ENCODE peak calls at places on chromosomes 6 and 20, in seven cellular contexts. T is heart right ventricle, M is uterus, V is aorta, L is testis, E is body of pancreas, R is endothelial cell of umbilical vein. J is an unnamed sample.
A peak's percentile ranks its signal among the peaks of the same experiment; 100 is the strongest.

GRCh38 chr6:73388800-73389512 is 5.7 kb upstream of the DDX43 start:
- DNase-seq in T (peak; percentile 39), M (peak; percentile 26), V (peak; percentile 83), L (peak; percentile 63), E (peak; percentile 53), R (peak; percentile 64), J (peak; percentile 54)

GRCh38 chr20:56875052-56875663 is 246.1 kb downstream of the TFAP2C start:
- DNase-seq in T (no peak), M (no peak), V (no peak), L (no peak), E (no peak), R (no peak), J (no peak)

GRCh38 chr6:35576647-35577046 is 64.0 kb upstream of the TULP1 start:
- DNase-seq in T (no peak), M (no peak), V (no peak), L (no peak), E (no peak), R (no peak), J (no peak)

GRCh38 chr6:131250121-131250520 is 114.9 kb downstream of the AKAP7 start:
- DNase-seq in T (peak; percentile 31), M (peak; percentile 16), V (peak; percentile 73), L (peak; percentile 72), E (peak; percentile 57), R (peak; percentile 57), J (peak; percentile 69)

GRCh38 chr6:56168601-56169000 is 78.8 kb downstream of the COL21A1 start:
- DNase-seq in T (no peak), M (no peak), V (no peak), L (no peak), E (no peak), R (no peak), J (no peak)

GRCh38 chr6:104591573-104592334 is 268.0 kb downstream of the HACE1 start:
- DNase-seq in T (no peak), M (no peak), V (no peak), L (no peak), E (no peak), R (peak; percentile 35), J (no peak)

GRCh38 chr6:56529594-56530191 is 113.0 kb downstream of the DST start:
- DNase-seq in T (no peak), M (no peak), V (no peak), L (no peak), E (no peak), R (no peak), J (no peak)

GRCh38 chr20:22502731-22503191 is 81.6 kb downstream of the FOXA2 start:
- DNase-seq in T (no peak), M (no peak), V (no peak), L (no peak), E (no peak), R (no peak), J (peak; percentile 61)

GRCh38 chr6:66735106-66735890 is 1028.3 kb upstream of the EYS start:
- DNase-seq in T (no peak), M (no peak), V (no peak), L (no peak), E (no peak), R (no peak), J (no peak)

GRCh38 chr20:12695937-12696336 is 312.8 kb upstream of the SPTLC3 start:
- DNase-seq in T (no peak), M (no peak), V (no peak), L (no peak), E (no peak), R (no peak), J (no peak)

GRCh38 chr6:130872250-130873095 is 45.3 kb downstream of the SMLR1 start:
- DNase-seq in T (peak; percentile 69), M (peak; percentile 67), V (peak; percentile 90), L (peak; percentile 86), E (peak; percentile 72), R (peak; percentile 51), J (peak; percentile 89)

GRCh38 chr6:1418471-1419191 is 29.3 kb downstream of the FOXF2 start:
- DNase-seq in T (no peak), M (no peak), V (no peak), L (no peak), E (no peak), R (no peak), J (no peak)

GRCh38 chr6:132818404-132819359 is 4.3 kb downstream of the RPS12 start:
- DNase-seq in T (no peak), M (no peak), V (no peak), L (no peak), E (no peak), R (no peak), J (no peak)

GRCh38 chr6:17932362-17932852 is 55.0 kb downstream of the KIF13A start:
- DNase-seq in T (no peak), M (peak; percentile 43), V (no peak), L (peak; percentile 23), E (peak; percentile 18), R (peak; percentile 58), J (no peak)

GRCh38 chr20:17645546-17646208 is 36.4 kb downstream of the RRBP1 start:
- DNase-seq in T (no peak), M (peak; percentile 13), V (peak; percentile 49), L (no peak), E (no peak), R (no peak), J (peak; percentile 24)

GRCh38 chr20:31594558-31595379 is 10.3 kb upstream of the ID1 start:
- DNase-seq in T (peak; percentile 67), M (no peak), V (no peak), L (no peak), E (no peak), R (peak; percentile 62), J (peak; percentile 63)

GRCh38 chr6:89917801-89918366 is 23.6 kb downstream of the GJA10 start:
- DNase-seq in T (no peak), M (no peak), V (no peak), L (no peak), E (no peak), R (no peak), J (no peak)

GRCh38 chr6:1762203-1762602 is 152.5 kb downstream of the FOXC1 start:
- DNase-seq in T (no peak), M (no peak), V (no peak), L (no peak), E (no peak), R (no peak), J (no peak)

GRCh38 chr20:41290804-41291389 is 26.6 kb downstream of the ZHX3 start:
- DNase-seq in T (no peak), M (no peak), V (no peak), L (no peak), E (no peak), R (no peak), J (no peak)

GRCh38 chr6:110398778-110399177 is 16.6 kb downstream of the DDO start:
- DNase-seq in T (no peak), M (no peak), V (no peak), L (no peak), E (no peak), R (no peak), J (no peak)

GRCh38 chr6:160523223-160523622 is 140.9 kb downstream of the LPA start:
- DNase-seq in T (no peak), M (no peak), V (no peak), L (no peak), E (no peak), R (no peak), J (no peak)

GRCh38 chr6:109397020-109397419 is 14.8 kb upstream of the CD164 start:
- DNase-seq in T (no peak), M (no peak), V (no peak), L (no peak), E (no peak), R (peak; percentile 35), J (peak; percentile 47)

GRCh38 chr6:24666097-24666615 is 543 bp downstream of the TDP2 start:
- DNase-seq in T (peak; percentile 20), M (peak; percentile 37), V (peak; percentile 75), L (peak; percentile 68), E (peak; percentile 40), R (no peak), J (peak; percentile 27)

GRCh38 chr20:23267909-23268308 is 82.7 kb upstream of the NXT1 start:
- DNase-seq in T (no peak), M (no peak), V (no peak), L (no peak), E (no peak), R (no peak), J (no peak)

GRCh38 chr6:11632231-11632630 is 94.7 kb downstream of the TMEM170B start:
- DNase-seq in T (no peak), M (no peak), V (no peak), L (no peak), E (no peak), R (no peak), J (peak; percentile 48)

GRCh38 chr6:137820952-137821351 is 46.1 kb upstream of the TNFAIP3 start:
- DNase-seq in T (no peak), M (no peak), V (no peak), L (no peak), E (no peak), R (peak; percentile 23), J (no peak)

GRCh38 chr6:137821486-137821885 is 45.6 kb upstream of the TNFAIP3 start:
- DNase-seq in T (no peak), M (no peak), V (no peak), L (no peak), E (no peak), R (no peak), J (no peak)

GRCh38 chr6:137818440-137818839 is 48.6 kb upstream of the TNFAIP3 start:
- DNase-seq in T (no peak), M (no peak), V (no peak), L (no peak), E (no peak), R (no peak), J (no peak)

GRCh38 chr6:137819740-137820139 is 47.3 kb upstream of the TNFAIP3 start:
- DNase-seq in T (no peak), M (no peak), V (no peak), L (no peak), E (no peak), R (peak; percentile 39), J (no peak)

GRCh38 chr6:137820425-137820824 is 46.6 kb upstream of the TNFAIP3 start:
- DNase-seq in T (no peak), M (no peak), V (no peak), L (no peak), E (no peak), R (no peak), J (no peak)
- H3K4me1 ChIP-seq in T (peaks cover 5% of the 10 kb centered on the region), M (peaks cover 4% of the 10 kb centered on the region), V (no peaks in the 10 kb centered on the region), L (peaks cover 28% of the 10 kb centered on the region), E (no peaks in the 10 kb centered on the region), R (no peaks in the 10 kb centered on the region), J (no peaks in the 10 kb centered on the region)

GRCh38 chr20:47559141-47559540 is 57.5 kb downstream of the NCOA3 start:
- DNase-seq in T (no peak), M (no peak), V (no peak), L (no peak), E (no peak), R (no peak), J (no peak)
- H3K4me1 ChIP-seq in T (peaks cover 29% of the 10 kb centered on the region), M (peaks cover 16% of the 10 kb centered on the region), V (peaks cover 1% of the 10 kb centered on the region), L (no peaks in the 10 kb centered on the region), E (peaks cover 18% of the 10 kb centered on the region), R (no peaks in the 10 kb centered on the region), J (no peaks in the 10 kb centered on the region)

GRCh38 chr20:5171074-5171789 is 44.4 kb downstream of the CDS2 start:
- DNase-seq in T (peak; percentile 67), M (peak; percentile 38), V (peak; percentile 75), L (peak; percentile 40), E (no peak), R (no peak), J (no peak)
- H3K4me1 ChIP-seq in T (peaks cover 84% of the 10 kb centered on the region), M (no peaks in the 10 kb centered on the region), V (peaks cover 4% of the 10 kb centered on the region), L (peaks cover 19% of the 10 kb centered on the region), E (peaks cover 6% of the 10 kb centered on the region), R (peaks cover 19% of the 10 kb centered on the region), J (no peaks in the 10 kb centered on the region)

GRCh38 chr20:19949195-19949867 is 67.8 kb upstream of the NAA20 start:
- DNase-seq in T (no peak), M (no peak), V (no peak), L (no peak), E (no peak), R (no peak), J (no peak)
- H3K4me1 ChIP-seq in T (peaks cover 27% of the 10 kb centered on the region), M (no peaks in the 10 kb centered on the region), V (peaks cover 5% of the 10 kb centered on the region), L (peaks cover 21% of the 10 kb centered on the region), E (peaks cover 46% of the 10 kb centered on the region), R (peaks cover 24% of the 10 kb centered on the region), J (peaks cover 16% of the 10 kb centered on the region)

J was measured in mucosa of descending colon.